ENCODE peak calls at places on chromosomes 3 and 15, in eight cellular contexts. One of them, this sample, is unnamed.

GRCh38 chr15:34791701-34792100 is 3.6 kb downstream of the ACTC1 start:
- DNase-seq in fibroblast of lung: no peak
- DNase-seq in lower leg skin: no peak
- DNase-seq in sigmoid colon: no peak
- DNase-seq in hepatocyte: no peak
- DNase-seq in CD8-positive, alpha-beta T cell: no peak
- DNase-seq in OCI-LY7: no peak
- DNase-seq in endodermal cell: no peak
- DNase-seq in this sample: no peak

GRCh38 chr3:28334552-28334951 is 14.0 kb upstream of the ZCWPW2 start:
- DNase-seq in CD8-positive, alpha-beta T cell: no peak
- DNase-seq in lower leg skin: no peak
- DNase-seq in endodermal cell: no peak
- DNase-seq in hepatocyte: no peak
- DNase-seq in OCI-LY7: no peak
- DNase-seq in fibroblast of lung: no peak
- DNase-seq in sigmoid colon: no peak
- DNase-seq in this sample: no peak

GRCh38 chr3:43025423-43025822 is 46.3 kb downstream of the GASK1A start:
- DNase-seq in endodermal cell: peak; percentile 41
- DNase-seq in CD8-positive, alpha-beta T cell: no peak
- DNase-seq in fibroblast of lung: no peak
- DNase-seq in sigmoid colon: no peak
- DNase-seq in OCI-LY7: no peak
- DNase-seq in hepatocyte: no peak
- DNase-seq in lower leg skin: no peak
- DNase-seq in this sample: no peak

GRCh38 chr3:46896386-46896785 is 18.9 kb downstream of the PTH1R start:
- DNase-seq in OCI-LY7: no peak
- DNase-seq in CD8-positive, alpha-beta T cell: peak; percentile 14
- DNase-seq in hepatocyte: no peak
- DNase-seq in fibroblast of lung: no peak
- DNase-seq in lower leg skin: no peak
- DNase-seq in sigmoid colon: no peak
- DNase-seq in endodermal cell: no peak
- DNase-seq in this sample: no peak

GRCh38 chr15:44535509-44536297 is 1.2 kb upstream of the EIF3J start:
- DNase-seq in endodermal cell: peak; percentile 72
- DNase-seq in OCI-LY7: peak; percentile 42
- DNase-seq in hepatocyte: peak; percentile 64
- DNase-seq in sigmoid colon: peak; percentile 70
- DNase-seq in CD8-positive, alpha-beta T cell: peak; percentile 33
- DNase-seq in fibroblast of lung: no peak
- DNase-seq in lower leg skin: no peak
- DNase-seq in this sample: no peak

GRCh38 chr3:31533169-31533870 is 595 bp downstream of the STT3B start:
- DNase-seq in lower leg skin: peak; percentile 93
- DNase-seq in fibroblast of lung: peak; percentile 25
- DNase-seq in CD8-positive, alpha-beta T cell: peak; percentile 68
- DNase-seq in OCI-LY7: peak; percentile 67
- DNase-seq in sigmoid colon: peak; percentile 80
- DNase-seq in endodermal cell: peak; percentile 76
- DNase-seq in hepatocyte: peak; percentile 77
- DNase-seq in this sample: no peak

GRCh38 chr15:54850101-54850500 is 346.6 kb downstream of the RSL24D1 start:
- DNase-seq in endodermal cell: no peak
- DNase-seq in lower leg skin: no peak
- DNase-seq in hepatocyte: no peak
- DNase-seq in CD8-positive, alpha-beta T cell: no peak
- DNase-seq in OCI-LY7: no peak
- DNase-seq in sigmoid colon: no peak
- DNase-seq in fibroblast of lung: no peak
- DNase-seq in this sample: no peak

GRCh38 chr3:78703944-78704343 is 1063.9 kb downstream of the ROBO1 start:
- DNase-seq in fibroblast of lung: peak; percentile 31
- DNase-seq in CD8-positive, alpha-beta T cell: no peak
- DNase-seq in lower leg skin: no peak
- DNase-seq in OCI-LY7: no peak
- DNase-seq in sigmoid colon: no peak
- DNase-seq in endodermal cell: no peak
- DNase-seq in hepatocyte: no peak
- DNase-seq in this sample: no peak

GRCh38 chr3:133040696-133041523 is 2.7 kb downstream of the TMEM108 start:
- DNase-seq in sigmoid colon: peak; percentile 75
- DNase-seq in hepatocyte: peak; percentile 91
- DNase-seq in endodermal cell: peak; percentile 95
- DNase-seq in fibroblast of lung: peak; percentile 58
- DNase-seq in lower leg skin: peak; percentile 89
- DNase-seq in CD8-positive, alpha-beta T cell: no peak
- DNase-seq in OCI-LY7: peak; percentile 62
- DNase-seq in this sample: peak; percentile 16

GRCh38 chr3:173823911-173824460 is 426.4 kb downstream of the NLGN1 start:
- DNase-seq in fibroblast of lung: peak; percentile 69
- DNase-seq in hepatocyte: no peak
- DNase-seq in OCI-LY7: no peak
- DNase-seq in sigmoid colon: no peak
- DNase-seq in CD8-positive, alpha-beta T cell: no peak
- DNase-seq in lower leg skin: no peak
- DNase-seq in endodermal cell: no peak
- DNase-seq in this sample: no peak

GRCh38 chr15:67383903-67384302 is 129.3 kb downstream of the IQCH start:
- DNase-seq in OCI-LY7: peak; percentile 5
- DNase-seq in lower leg skin: no peak
- DNase-seq in fibroblast of lung: no peak
- DNase-seq in endodermal cell: no peak
- DNase-seq in sigmoid colon: no peak
- DNase-seq in hepatocyte: no peak
- DNase-seq in CD8-positive, alpha-beta T cell: no peak
- DNase-seq in this sample: no peak

DNA sequence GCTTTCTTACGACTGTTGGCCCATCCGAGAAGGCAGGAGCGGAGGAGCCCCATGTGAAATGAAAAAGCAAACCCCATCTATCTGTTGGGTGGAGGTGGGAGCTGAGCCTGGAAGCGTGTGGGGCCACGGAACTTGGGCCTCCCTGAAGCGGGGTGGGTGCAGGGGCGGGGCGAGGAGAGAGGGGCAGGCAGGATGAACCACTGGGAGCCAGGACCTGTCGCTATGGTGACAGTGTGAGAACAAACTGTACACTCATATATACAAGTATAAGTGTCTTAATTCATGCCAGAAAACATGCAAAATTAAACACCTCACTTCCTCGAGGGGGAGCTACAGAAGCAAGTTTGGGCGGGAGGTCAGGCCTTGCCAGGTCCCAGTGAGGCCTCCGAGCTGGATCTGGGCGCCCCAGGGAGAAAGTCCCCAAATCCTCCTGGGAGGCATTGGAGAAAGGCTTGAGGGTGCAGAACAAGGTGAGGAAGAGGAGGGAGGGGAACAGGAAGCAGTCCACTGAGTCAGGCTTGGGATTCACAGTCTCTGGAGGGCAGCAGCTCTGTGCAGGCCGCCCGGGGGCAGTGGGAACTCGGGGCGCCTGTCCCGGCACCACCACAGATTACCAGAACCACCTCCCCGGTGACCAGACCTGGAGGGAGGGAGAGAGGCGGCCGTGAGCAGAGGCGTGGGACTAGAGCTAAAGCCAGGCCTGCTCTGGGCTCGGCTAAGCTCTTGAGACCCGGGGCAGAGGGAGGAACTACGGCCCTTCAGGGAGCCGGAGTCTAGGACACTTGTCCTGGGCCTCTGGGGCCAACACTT is 34.8 kb downstream of the RBPMS2 start:
- DNase-seq in CD8-positive, alpha-beta T cell: no peak
- DNase-seq in fibroblast of lung: peak; percentile 45
- DNase-seq in sigmoid colon: peak; percentile 98
- DNase-seq in lower leg skin: no peak
- DNase-seq in hepatocyte: peak; percentile 50
- DNase-seq in endodermal cell: no peak
- DNase-seq in OCI-LY7: peak; percentile 30
- DNase-seq in this sample: no peak
- TF ChIP-seq CTCF in CD8-positive, alpha-beta T cell: no peak
- TF ChIP-seq CTCF in fibroblast of lung: peak; percentile 22
- TF ChIP-seq CTCF in sigmoid colon: no peak
- TF ChIP-seq CTCF in lower leg skin: no peak
- TF ChIP-seq CTCF in hepatocyte: no peak
- TF ChIP-seq CTCF in endodermal cell: no peak
- TF ChIP-seq CTCF in OCI-LY7: peak; percentile 55
- TF ChIP-seq CTCF in this sample: peak; percentile 44

GRCh38 chr15:94840794-94841587 is 609.6 kb downstream of the MCTP2 start:
- DNase-seq in sigmoid colon: peak; percentile 74
- DNase-seq in OCI-LY7: no peak
- DNase-seq in hepatocyte: peak; percentile 26
- DNase-seq in lower leg skin: no peak
- DNase-seq in fibroblast of lung: peak; percentile 86
- DNase-seq in endodermal cell: no peak
- DNase-seq in CD8-positive, alpha-beta T cell: no peak
- DNase-seq in this sample: no peak
- H3K4me3 ChIP-seq in sigmoid colon: no peak overlapping the region
- H3K4me3 ChIP-seq in OCI-LY7: no peak overlapping the region
- H3K4me3 ChIP-seq in hepatocyte: no peak overlapping the region
- H3K4me3 ChIP-seq in lower leg skin: no peak overlapping the region
- H3K4me3 ChIP-seq in fibroblast of lung: no peak overlapping the region
- H3K4me3 ChIP-seq in endodermal cell: no peak overlapping the region
- H3K4me3 ChIP-seq in CD8-positive, alpha-beta T cell: no peak overlapping the region
- H3K4me3 ChIP-seq in this sample: no peak overlapping the region

DNA sequence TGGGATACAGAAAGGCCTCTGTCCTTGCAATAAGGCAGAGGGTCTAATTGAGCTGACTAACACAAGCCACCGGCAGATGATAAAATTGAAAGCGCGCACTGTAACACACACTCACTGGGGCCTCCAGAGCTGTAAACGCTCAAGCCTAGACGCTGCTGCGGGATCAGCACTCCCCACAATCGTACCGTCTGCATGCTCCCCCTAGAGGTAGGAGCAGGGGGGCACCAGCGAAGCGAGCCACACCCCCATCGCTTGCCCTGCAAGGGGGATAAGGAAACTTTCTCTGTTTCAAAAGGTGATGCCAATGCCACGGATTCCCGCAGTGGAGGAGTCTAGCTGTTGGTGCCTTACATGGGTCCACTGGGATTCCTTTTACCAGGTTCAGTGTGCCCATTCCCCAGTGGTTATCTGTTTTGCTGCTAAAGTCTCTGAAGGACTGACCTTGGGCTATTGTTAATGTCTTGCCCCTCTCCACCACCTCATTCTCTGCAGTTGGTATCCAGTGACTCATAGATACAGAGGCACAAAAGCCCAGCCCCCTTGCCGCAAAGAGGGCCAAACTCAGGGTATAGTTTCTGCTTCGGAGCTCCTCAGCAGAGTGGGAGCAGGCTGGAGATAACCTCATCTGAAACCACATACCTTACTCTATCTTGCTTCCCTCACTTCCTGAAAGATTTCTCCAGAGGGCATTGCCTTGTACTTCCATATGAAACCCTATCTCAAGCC is 139.3 kb upstream of the KBTBD8 start:
- DNase-seq in CD8-positive, alpha-beta T cell: no peak
- DNase-seq in sigmoid colon: no peak
- DNase-seq in lower leg skin: no peak
- DNase-seq in endodermal cell: peak; percentile 91
- DNase-seq in hepatocyte: no peak
- DNase-seq in fibroblast of lung: no peak
- DNase-seq in OCI-LY7: no peak
- DNase-seq in this sample: no peak
- TF ChIP-seq CTCF in CD8-positive, alpha-beta T cell: no peak
- TF ChIP-seq CTCF in sigmoid colon: no peak
- TF ChIP-seq CTCF in lower leg skin: no peak
- TF ChIP-seq CTCF in endodermal cell: peak; percentile 84
- TF ChIP-seq CTCF in hepatocyte: no peak
- TF ChIP-seq CTCF in fibroblast of lung: no peak
- TF ChIP-seq CTCF in OCI-LY7: peak; percentile 63
- TF ChIP-seq CTCF in this sample: no peak

DNA sequence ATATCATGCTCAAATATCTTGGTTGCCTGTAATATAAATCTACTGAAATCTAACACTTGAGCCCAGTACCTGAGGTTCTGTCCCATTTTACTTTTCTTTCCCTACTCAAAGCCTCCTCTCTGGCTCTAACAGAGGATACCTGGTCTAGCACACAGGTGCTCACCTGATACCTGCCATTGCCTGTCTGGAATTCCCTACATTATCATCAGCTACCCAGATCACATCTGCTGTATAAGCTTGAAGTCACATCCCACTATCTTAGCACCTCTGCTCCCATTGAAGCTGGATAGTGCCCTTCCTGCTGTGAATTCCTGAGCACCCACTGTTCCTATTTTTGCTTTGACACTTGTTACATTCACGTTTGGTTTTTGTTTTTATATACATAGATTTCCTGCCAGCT is 30.5 kb downstream of the GYG1 start:
- DNase-seq in hepatocyte: no peak
- DNase-seq in sigmoid colon: no peak
- DNase-seq in fibroblast of lung: no peak
- DNase-seq in CD8-positive, alpha-beta T cell: no peak
- DNase-seq in OCI-LY7: no peak
- DNase-seq in endodermal cell: no peak
- DNase-seq in lower leg skin: no peak
- DNase-seq in this sample: no peak
- H3K4me3 ChIP-seq in hepatocyte: no peak overlapping the region
- H3K4me3 ChIP-seq in sigmoid colon: no peak overlapping the region
- H3K4me3 ChIP-seq in fibroblast of lung: no peak overlapping the region
- H3K4me3 ChIP-seq in CD8-positive, alpha-beta T cell: no peak overlapping the region
- H3K4me3 ChIP-seq in OCI-LY7: no peak overlapping the region
- H3K4me3 ChIP-seq in endodermal cell: no peak overlapping the region
- H3K4me3 ChIP-seq in lower leg skin: no peak overlapping the region
- H3K4me3 ChIP-seq in this sample: no peak overlapping the region

GRCh38 chr15:99385865-99386264 is 134.6 kb downstream of the LRRC28 start:
- DNase-seq in lower leg skin: no peak
- DNase-seq in endodermal cell: no peak
- DNase-seq in hepatocyte: peak; percentile 61
- DNase-seq in fibroblast of lung: peak; percentile 68
- DNase-seq in OCI-LY7: no peak
- DNase-seq in CD8-positive, alpha-beta T cell: no peak
- DNase-seq in sigmoid colon: no peak
- DNase-seq in this sample: no peak
- TF ChIP-seq CTCF in lower leg skin: no peak
- TF ChIP-seq CTCF in endodermal cell: no peak
- TF ChIP-seq CTCF in hepatocyte: no peak
- TF ChIP-seq CTCF in fibroblast of lung: no peak
- TF ChIP-seq CTCF in OCI-LY7: no peak
- TF ChIP-seq CTCF in CD8-positive, alpha-beta T cell: no peak
- TF ChIP-seq CTCF in sigmoid colon: no peak
- TF ChIP-seq CTCF in this sample: no peak

DNA sequence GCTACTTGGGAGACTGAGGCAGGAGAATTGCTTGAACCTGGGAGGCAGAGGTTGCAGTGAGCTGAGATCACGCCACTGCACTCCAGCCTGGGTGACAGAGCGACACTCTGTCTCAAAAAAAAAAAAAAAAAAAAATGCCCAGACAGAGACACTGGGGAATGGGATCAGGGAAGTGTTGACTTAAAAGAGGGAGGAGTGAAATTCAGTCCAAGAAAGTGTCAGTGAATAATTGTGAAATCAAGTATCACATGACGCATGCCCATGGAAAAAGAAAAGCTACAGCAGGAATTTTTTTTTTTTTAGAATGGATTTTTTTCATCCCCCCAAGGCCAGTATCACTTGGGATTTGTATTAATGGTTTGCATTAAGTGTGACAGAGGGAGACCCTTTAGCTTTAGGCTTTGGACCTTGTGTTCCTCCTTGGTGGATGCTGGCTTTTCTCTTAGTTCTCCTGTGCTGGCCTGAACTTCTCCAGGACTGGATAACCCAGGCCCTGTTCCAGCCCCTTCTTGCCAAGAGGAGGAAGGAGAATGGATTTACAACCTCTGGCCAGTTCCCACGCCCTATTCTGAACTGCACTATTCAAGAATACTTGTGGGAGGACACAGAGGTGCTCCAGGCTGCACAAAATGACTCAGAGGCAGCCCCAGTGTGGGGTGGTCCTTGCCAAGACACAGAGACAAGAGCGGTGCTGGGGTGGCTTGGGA is 36.7 kb upstream of the ZNF774 start:
- DNase-seq in lower leg skin: peak; percentile 91
- DNase-seq in hepatocyte: peak; percentile 51
- DNase-seq in CD8-positive, alpha-beta T cell: no peak
- DNase-seq in OCI-LY7: no peak
- DNase-seq in fibroblast of lung: peak; percentile 86
- DNase-seq in endodermal cell: no peak
- DNase-seq in sigmoid colon: peak; percentile 97
- DNase-seq in this sample: no peak
- H3K4me3 ChIP-seq in lower leg skin: no peak overlapping the region
- H3K4me3 ChIP-seq in hepatocyte: no peak overlapping the region
- H3K4me3 ChIP-seq in CD8-positive, alpha-beta T cell: no peak overlapping the region
- H3K4me3 ChIP-seq in OCI-LY7: no peak overlapping the region
- H3K4me3 ChIP-seq in fibroblast of lung: no peak overlapping the region
- H3K4me3 ChIP-seq in endodermal cell: no peak overlapping the region
- H3K4me3 ChIP-seq in sigmoid colon: no peak overlapping the region
- H3K4me3 ChIP-seq in this sample: no peak overlapping the region